ENCODE peak calls at places on chromosomes 12 and 14, in nine cellular contexts. One of them, this sample, is unnamed.

GRCh38 chr12:130086248-130086647 is 76.0 kb upstream of the FZD10 start:
- DNase-seq in cardiac muscle cell: no peak
- DNase-seq in brain microvascular endothelial cell: no peak
- DNase-seq in tibial nerve: no peak
- DNase-seq in psoas muscle: no peak
- DNase-seq in ovary: no peak
- DNase-seq in spleen: no peak
- DNase-seq in HL-60: no peak
- DNase-seq in uterus: no peak
- DNase-seq in this sample: no peak

GRCh38 chr12:116222358-116222757 is 55.1 kb downstream of the MED13L start:
- DNase-seq in HL-60: peak
- DNase-seq in brain microvascular endothelial cell: peak
- DNase-seq in cardiac muscle cell: no peak
- DNase-seq in spleen: no peak
- DNase-seq in psoas muscle: no peak
- DNase-seq in uterus: peak
- DNase-seq in ovary: peak
- DNase-seq in tibial nerve: peak
- DNase-seq in this sample: no peak

GRCh38 chr12:62693291-62694040 is 226.8 kb downstream of the MON2 start:
- DNase-seq in spleen: no peak
- DNase-seq in tibial nerve: no peak
- DNase-seq in ovary: no peak
- DNase-seq in brain microvascular endothelial cell: no peak
- DNase-seq in psoas muscle: no peak
- DNase-seq in HL-60: no peak
- DNase-seq in uterus: peak
- DNase-seq in cardiac muscle cell: peak
- DNase-seq in this sample: no peak

GRCh38 chr12:44015333-44015941 is 179.6 kb downstream of the TMEM117 start:
- DNase-seq in ovary: no peak
- DNase-seq in cardiac muscle cell: peak
- DNase-seq in psoas muscle: no peak
- DNase-seq in brain microvascular endothelial cell: peak
- DNase-seq in spleen: no peak
- DNase-seq in uterus: no peak
- DNase-seq in tibial nerve: no peak
- DNase-seq in HL-60: peak
- DNase-seq in this sample: no peak

GRCh38 chr14:99383457-99384428 is 96.9 kb downstream of the SETD3 start:
- DNase-seq in psoas muscle: no peak
- DNase-seq in brain microvascular endothelial cell: peak
- DNase-seq in uterus: no peak
- DNase-seq in cardiac muscle cell: no peak
- DNase-seq in spleen: no peak
- DNase-seq in ovary: no peak
- DNase-seq in tibial nerve: no peak
- DNase-seq in HL-60: no peak
- DNase-seq in this sample: no peak

GRCh38 chr14:102491786-102492522 is 17.6 kb downstream of the ANKRD9 start:
- DNase-seq in ovary: no peak
- DNase-seq in HL-60: no peak
- DNase-seq in spleen: peak
- DNase-seq in psoas muscle: no peak
- DNase-seq in cardiac muscle cell: no peak
- DNase-seq in brain microvascular endothelial cell: no peak
- DNase-seq in uterus: no peak
- DNase-seq in tibial nerve: no peak
- DNase-seq in this sample: no peak

GRCh38 chr14:80638620-80639215 is 302.8 kb downstream of the CEP128 start:
- DNase-seq in ovary: no peak
- DNase-seq in uterus: no peak
- DNase-seq in HL-60: no peak
- DNase-seq in psoas muscle: no peak
- DNase-seq in spleen: no peak
- DNase-seq in cardiac muscle cell: no peak
- DNase-seq in tibial nerve: no peak
- DNase-seq in brain microvascular endothelial cell: peak
- DNase-seq in this sample: no peak

GRCh38 chr12:6091786-6092566 is 32.5 kb downstream of the VWF start:
- DNase-seq in HL-60: no peak
- DNase-seq in ovary: no peak
- DNase-seq in psoas muscle: no peak
- DNase-seq in tibial nerve: no peak
- DNase-seq in brain microvascular endothelial cell: no peak
- DNase-seq in uterus: no peak
- DNase-seq in spleen: peak
- DNase-seq in cardiac muscle cell: no peak
- DNase-seq in this sample: no peak

GRCh38 chr12:851913-852312 is 97.6 kb downstream of the RAD52 start:
- DNase-seq in psoas muscle: no peak
- DNase-seq in HL-60: peak
- DNase-seq in uterus: no peak
- DNase-seq in ovary: no peak
- DNase-seq in brain microvascular endothelial cell: peak
- DNase-seq in spleen: no peak
- DNase-seq in tibial nerve: no peak
- DNase-seq in cardiac muscle cell: no peak
- DNase-seq in this sample: no peak

GRCh38 chr12:94089891-94090290 is 58.5 kb upstream of the PLXNC1 start:
- DNase-seq in psoas muscle: no peak
- DNase-seq in brain microvascular endothelial cell: no peak
- DNase-seq in uterus: no peak
- DNase-seq in spleen: no peak
- DNase-seq in ovary: no peak
- DNase-seq in tibial nerve: no peak
- DNase-seq in cardiac muscle cell: no peak
- DNase-seq in HL-60: no peak
- DNase-seq in this sample: no peak

GRCh38 chr12:92438641-92439396 is 264.0 kb upstream of the PLEKHG7 start:
- DNase-seq in tibial nerve: no peak
- DNase-seq in spleen: no peak
- DNase-seq in uterus: peak
- DNase-seq in ovary: no peak
- DNase-seq in HL-60: no peak
- DNase-seq in brain microvascular endothelial cell: no peak
- DNase-seq in cardiac muscle cell: no peak
- DNase-seq in psoas muscle: no peak
- DNase-seq in this sample: no peak

GRCh38 chr12:116319316-116319715 is 41.8 kb upstream of the MED13L start:
- DNase-seq in psoas muscle: no peak
- DNase-seq in ovary: no peak
- DNase-seq in spleen: no peak
- DNase-seq in uterus: peak
- DNase-seq in cardiac muscle cell: no peak
- DNase-seq in tibial nerve: no peak
- DNase-seq in brain microvascular endothelial cell: no peak
- DNase-seq in HL-60: no peak
- DNase-seq in this sample: no peak

GRCh38 chr12:48075833-48076232 is 30.0 kb downstream of the SENP1 start:
- DNase-seq in spleen: no peak
- DNase-seq in cardiac muscle cell: peak
- DNase-seq in ovary: no peak
- DNase-seq in HL-60: no peak
- DNase-seq in psoas muscle: no peak
- DNase-seq in brain microvascular endothelial cell: no peak
- DNase-seq in tibial nerve: no peak
- DNase-seq in uterus: no peak
- DNase-seq in this sample: no peak

GRCh38 chr14:50342211-50343080 is 30.3 kb downstream of the DMAC2L start:
- DNase-seq in spleen: peak
- DNase-seq in uterus: peak
- DNase-seq in tibial nerve: peak
- DNase-seq in psoas muscle: peak
- DNase-seq in ovary: peak
- DNase-seq in HL-60: no peak
- DNase-seq in brain microvascular endothelial cell: peak
- DNase-seq in cardiac muscle cell: peak
- DNase-seq in this sample: peak
- TF ChIP-seq CTCF in spleen: no peak
- TF ChIP-seq CTCF in uterus: peak
- TF ChIP-seq CTCF in tibial nerve: peak
- TF ChIP-seq CTCF in psoas muscle: peak
- TF ChIP-seq CTCF in ovary: peak
- TF ChIP-seq CTCF in HL-60: no peak
- TF ChIP-seq CTCF in brain microvascular endothelial cell: peak
- TF ChIP-seq CTCF in cardiac muscle cell: peak
- TF ChIP-seq CTCF in this sample: peak

DNA sequence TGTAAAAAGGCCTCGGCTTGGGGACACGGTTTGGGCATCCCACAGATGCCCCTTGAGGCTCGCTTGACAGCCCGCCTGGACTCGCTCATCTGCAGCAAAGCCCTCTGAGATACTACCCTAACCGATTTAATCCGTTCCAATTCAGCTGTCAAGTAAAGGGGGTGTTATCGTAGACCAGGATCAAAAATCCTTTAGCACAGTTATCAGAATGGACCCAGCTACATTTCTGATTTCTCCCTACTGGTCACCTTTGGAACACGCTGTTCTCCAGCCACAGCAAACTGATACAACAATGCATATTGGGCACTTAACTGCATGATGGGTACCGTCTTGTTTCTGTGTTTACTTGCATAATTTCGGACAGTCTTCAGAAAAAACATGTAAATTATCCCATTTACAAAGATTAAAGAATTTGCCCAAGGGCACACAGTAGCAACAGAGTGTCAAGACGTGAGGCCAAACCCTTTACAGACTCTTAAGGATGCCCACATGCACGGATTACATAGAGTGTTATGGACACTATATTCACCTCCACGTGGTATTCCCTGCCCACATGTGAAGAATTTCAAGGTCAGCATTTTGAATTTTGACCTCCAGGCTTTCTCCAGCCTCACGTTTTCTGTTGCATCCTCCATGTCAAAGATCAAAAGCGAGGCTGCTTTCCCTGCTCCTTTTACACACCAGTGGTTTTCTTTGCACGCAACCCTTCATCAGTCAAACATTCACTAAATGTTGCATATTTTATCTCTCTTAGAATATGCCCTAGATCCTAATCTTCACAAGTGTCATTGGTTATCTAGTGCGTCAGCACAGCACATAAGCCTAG is 3.2 kb upstream of the DUSP6 start:
- DNase-seq in ovary: no peak
- DNase-seq in spleen: no peak
- DNase-seq in brain microvascular endothelial cell: no peak
- DNase-seq in cardiac muscle cell: no peak
- DNase-seq in tibial nerve: no peak
- DNase-seq in uterus: no peak
- DNase-seq in psoas muscle: no peak
- DNase-seq in HL-60: no peak
- DNase-seq in this sample: no peak
- H3K27ac ChIP-seq in ovary: no peak
- H3K27ac ChIP-seq in spleen: peak
- H3K27ac ChIP-seq in brain microvascular endothelial cell: peak
- H3K27ac ChIP-seq in cardiac muscle cell: peak
- H3K27ac ChIP-seq in tibial nerve: peak
- H3K27ac ChIP-seq in uterus: no peak
- H3K27ac ChIP-seq in psoas muscle: no peak
- H3K27ac ChIP-seq in HL-60: no peak
- H3K27ac ChIP-seq in this sample: no peak

DNA sequence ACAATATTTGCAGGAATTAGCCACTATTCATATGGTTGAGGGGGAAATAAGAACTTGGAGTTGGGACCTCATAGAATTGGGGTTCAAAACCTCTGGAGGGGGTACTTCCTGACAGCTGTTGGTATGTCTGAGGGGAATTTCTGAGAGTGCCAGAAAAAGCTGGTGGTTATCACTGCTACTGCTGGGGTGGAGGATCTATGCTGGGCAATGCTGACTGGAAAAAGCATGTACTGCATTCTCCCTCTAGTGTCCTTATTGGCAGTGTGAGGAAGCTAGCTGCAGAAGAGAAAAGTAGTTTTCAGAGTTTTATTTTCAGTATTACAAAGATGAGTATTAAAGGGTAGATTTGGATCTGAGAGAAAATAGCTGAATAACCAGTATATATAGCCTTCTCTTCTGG is 88.8 kb downstream of the FUT8 start:
- DNase-seq in spleen: no peak
- DNase-seq in ovary: no peak
- DNase-seq in tibial nerve: no peak
- DNase-seq in uterus: no peak
- DNase-seq in HL-60: no peak
- DNase-seq in psoas muscle: no peak
- DNase-seq in cardiac muscle cell: peak
- DNase-seq in brain microvascular endothelial cell: no peak
- DNase-seq in this sample: no peak
- TF ChIP-seq CTCF in spleen: no peak
- TF ChIP-seq CTCF in ovary: no peak
- TF ChIP-seq CTCF in tibial nerve: no peak
- TF ChIP-seq CTCF in uterus: no peak
- TF ChIP-seq CTCF in HL-60: no peak
- TF ChIP-seq CTCF in psoas muscle: no peak
- TF ChIP-seq CTCF in cardiac muscle cell: peak
- TF ChIP-seq CTCF in brain microvascular endothelial cell: peak
- TF ChIP-seq CTCF in this sample: no peak

DNA sequence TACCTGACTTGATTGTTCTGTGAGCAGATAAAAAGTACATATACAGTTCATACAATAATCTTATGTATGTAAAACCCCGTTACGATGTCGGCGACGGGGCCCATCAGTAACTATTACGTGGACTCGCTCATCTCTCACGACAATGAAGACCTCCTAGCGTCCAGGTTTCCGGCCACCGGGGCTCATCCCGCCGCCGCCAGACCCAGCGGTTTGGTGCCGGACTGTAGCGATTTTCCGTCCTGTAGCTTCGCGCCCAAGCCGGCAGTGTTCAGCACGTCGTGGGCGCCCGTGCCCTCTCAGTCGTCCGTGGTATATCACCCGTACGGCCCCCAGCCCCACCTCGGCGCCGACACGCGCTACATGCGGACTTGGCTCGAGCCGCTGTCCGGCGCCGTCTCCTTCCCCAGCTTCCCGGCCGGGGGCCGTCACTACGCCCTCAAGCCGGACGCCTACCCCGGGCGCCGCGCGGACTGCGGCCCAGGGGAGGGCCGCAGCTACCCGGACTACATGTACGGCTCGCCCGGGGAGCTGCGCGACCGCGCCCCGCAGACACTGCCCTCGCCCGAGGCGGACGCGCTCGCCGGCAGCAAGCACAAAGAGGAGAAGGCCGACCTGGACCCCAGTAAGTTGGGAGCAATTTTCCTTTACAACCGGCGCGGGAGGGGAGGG is at the start of gene HOXC9:
- DNase-seq in HL-60: no peak
- DNase-seq in tibial nerve: no peak
- DNase-seq in spleen: no peak
- DNase-seq in psoas muscle: peak
- DNase-seq in uterus: no peak
- DNase-seq in brain microvascular endothelial cell: no peak
- DNase-seq in ovary: no peak
- DNase-seq in cardiac muscle cell: peak
- DNase-seq in this sample: no peak
- H3K27ac ChIP-seq in HL-60: no peak
- H3K27ac ChIP-seq in tibial nerve: peak
- H3K27ac ChIP-seq in spleen: no peak
- H3K27ac ChIP-seq in psoas muscle: peak
- H3K27ac ChIP-seq in uterus: peak
- H3K27ac ChIP-seq in brain microvascular endothelial cell: no peak
- H3K27ac ChIP-seq in ovary: peak
- H3K27ac ChIP-seq in cardiac muscle cell: no peak
- H3K27ac ChIP-seq in this sample: no peak

This sample was measured in CD4-positive, alpha-beta T cell.